ENCODE peak calls at places on chromosomes 12 and 14, in five cellular contexts. One of them, this sample, is unnamed.

GRCh38 chr14:54125109-54125508 is 168.5 kb upstream of the BMP4 start:
- DNase-seq in HCT116: no peak
- DNase-seq in adrenal gland: no peak
- DNase-seq in testis: no peak
- DNase-seq in IMR-90: no peak
- DNase-seq in this sample: no peak

GRCh38 chr12:78562358-78563205 is 302.0 kb upstream of the SYT1 start:
- DNase-seq in HCT116: peak; percentile 37
- DNase-seq in testis: no peak
- DNase-seq in adrenal gland: no peak
- DNase-seq in IMR-90: peak; percentile 2
- DNase-seq in this sample: no peak

GRCh38 chr12:132842449-132843045 is 13.9 kb upstream of the GOLGA3 start:
- DNase-seq in IMR-90: no peak
- DNase-seq in testis: no peak
- DNase-seq in HCT116: no peak
- DNase-seq in adrenal gland: no peak
- DNase-seq in this sample: no peak

GRCh38 chr12:42759622-42760273 is 170.2 kb upstream of the PRICKLE1 start:
- DNase-seq in testis: peak; percentile 83
- DNase-seq in HCT116: no peak
- DNase-seq in adrenal gland: peak; percentile 15
- DNase-seq in IMR-90: peak; percentile 77
- DNase-seq in this sample: peak; percentile 84

GRCh38 chr12:41014643-41015020 is 173.5 kb upstream of the PDZRN4 start:
- DNase-seq in HCT116: no peak
- DNase-seq in testis: no peak
- DNase-seq in adrenal gland: no peak
- DNase-seq in IMR-90: peak; percentile 0
- DNase-seq in this sample: no peak

GRCh38 chr12:16076553-16076952 is 165.4 kb downstream of the DERA start:
- DNase-seq in IMR-90: peak; percentile 2
- DNase-seq in adrenal gland: no peak
- DNase-seq in HCT116: peak; percentile 29
- DNase-seq in testis: no peak
- DNase-seq in this sample: no peak

GRCh38 chr12:43653917-43654316 is 101.9 kb upstream of the ADAMTS20 start:
- DNase-seq in HCT116: no peak
- DNase-seq in adrenal gland: no peak
- DNase-seq in IMR-90: no peak
- DNase-seq in testis: no peak
- DNase-seq in this sample: no peak

GRCh38 chr12:88556213-88556612 is 24.1 kb downstream of the KITLG start:
- DNase-seq in HCT116: no peak
- DNase-seq in adrenal gland: no peak
- DNase-seq in testis: no peak
- DNase-seq in IMR-90: no peak
- DNase-seq in this sample: no peak

DNA sequence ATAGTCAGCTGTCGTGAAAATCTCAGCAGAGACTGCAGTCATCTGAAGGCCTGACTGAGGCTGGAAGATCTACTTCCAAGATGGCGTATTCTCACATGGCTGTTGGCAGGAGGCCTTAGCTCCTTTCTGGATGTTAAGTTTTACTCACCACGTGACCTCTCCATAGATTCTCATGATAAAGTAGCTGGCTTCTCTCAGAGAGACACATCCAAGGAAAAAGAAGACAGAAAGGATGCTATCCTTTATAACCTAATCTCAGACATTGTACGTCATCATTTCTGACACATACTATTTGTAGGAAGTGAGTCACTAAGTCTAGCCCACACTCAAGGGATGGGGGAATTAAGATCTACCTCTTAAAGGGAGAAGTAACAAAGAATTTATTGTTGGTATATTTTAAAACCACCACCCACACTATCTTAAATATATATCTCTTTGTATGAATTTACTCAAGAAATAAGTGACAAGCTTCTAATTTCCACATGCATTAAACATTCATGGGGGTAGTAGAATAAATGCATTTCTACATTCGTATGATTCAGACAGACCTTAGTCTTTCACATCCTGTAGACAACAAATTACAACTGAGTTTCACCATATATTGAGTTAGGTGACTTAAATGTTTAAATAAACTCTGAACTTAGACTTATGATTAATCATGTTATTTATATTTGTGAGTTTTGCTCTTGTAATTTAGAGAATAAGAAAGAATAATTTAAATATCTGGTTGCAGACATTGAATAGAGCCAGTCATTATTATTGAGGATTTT is 411.0 kb downstream of the LRIG3 start:
- DNase-seq in adrenal gland: no peak
- DNase-seq in HCT116: no peak
- DNase-seq in IMR-90: peak; percentile 91
- DNase-seq in testis: no peak
- DNase-seq in this sample: no peak
- TF ChIP-seq POLR2A in adrenal gland: no peak
- TF ChIP-seq POLR2A in HCT116: no peak
- TF ChIP-seq POLR2A in IMR-90: peak; percentile 32
- TF ChIP-seq POLR2A in testis: no peak
- TF ChIP-seq POLR2A in this sample: no peak

DNA sequence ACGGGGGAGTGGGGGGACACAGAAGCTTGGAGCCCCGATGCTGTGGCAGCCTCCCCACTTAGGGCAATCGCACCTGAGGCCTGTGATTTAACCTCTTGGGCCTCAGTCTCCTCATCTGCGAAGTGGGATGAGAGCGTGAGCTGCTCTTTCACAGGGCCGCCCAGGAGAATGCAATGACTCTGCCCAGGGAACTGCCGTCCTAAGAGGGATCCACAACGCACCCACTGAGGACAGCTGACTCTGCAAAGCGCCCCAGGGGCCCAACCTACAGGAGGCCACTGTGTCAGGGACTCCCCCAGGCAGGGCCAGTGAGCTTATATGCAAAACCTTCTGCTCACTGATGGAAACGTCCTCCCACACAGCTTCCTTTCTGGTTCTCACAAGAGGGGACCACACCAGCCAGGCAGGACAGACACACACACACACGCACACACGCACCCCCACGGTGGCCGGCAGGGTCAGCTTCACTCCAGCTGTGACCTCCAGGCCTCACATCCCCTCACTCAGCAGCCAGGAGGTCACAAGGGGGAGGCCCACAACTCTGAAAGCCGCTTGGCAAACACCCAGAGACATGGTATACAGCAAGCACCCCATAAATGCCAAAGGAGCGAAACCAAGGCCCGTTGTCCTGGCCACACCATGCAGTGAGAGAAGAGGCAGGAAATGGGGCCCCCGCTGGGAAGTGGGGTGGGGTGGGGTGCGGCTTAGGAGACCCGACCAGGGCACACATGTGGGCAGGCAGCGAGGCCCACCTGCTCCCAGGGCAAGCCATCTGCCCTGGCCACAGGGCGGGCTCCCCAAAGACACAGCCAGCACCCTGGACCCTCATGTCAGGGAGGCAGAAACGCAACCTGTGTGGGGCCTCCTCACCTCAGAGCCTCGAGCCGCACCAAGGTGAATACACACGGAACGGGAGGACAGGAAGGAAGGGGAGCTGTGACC is 73.3 kb downstream of the NCOR2 start:
- DNase-seq in adrenal gland: no peak
- DNase-seq in IMR-90: no peak
- DNase-seq in HCT116: no peak
- DNase-seq in testis: no peak
- DNase-seq in this sample: no peak
- H3K27ac ChIP-seq in adrenal gland: no peak overlapping the region
- H3K27ac ChIP-seq in IMR-90: no peak overlapping the region
- H3K27ac ChIP-seq in HCT116: no peak overlapping the region
- H3K27ac ChIP-seq in testis: no peak overlapping the region
- H3K27ac ChIP-seq in this sample: no peak overlapping the region

GRCh38 chr14:67241416-67242362 is at the start of gene PALS1:
- DNase-seq in testis: peak; percentile 59
- DNase-seq in adrenal gland: no peak
- DNase-seq in HCT116: peak; percentile 53
- DNase-seq in IMR-90: peak; percentile 88
- DNase-seq in this sample: no peak
- TF ChIP-seq POLR2A in testis: no peak
- TF ChIP-seq POLR2A in adrenal gland: peak; percentile 78
- TF ChIP-seq POLR2A in HCT116: no peak
- TF ChIP-seq POLR2A in IMR-90: peak; percentile 86
- TF ChIP-seq POLR2A in this sample: no peak

GRCh38 chr14:95229749-95230148 is 72.4 kb upstream of the DICER1 start:
- DNase-seq in HCT116: no peak
- DNase-seq in IMR-90: no peak
- DNase-seq in adrenal gland: no peak
- DNase-seq in testis: no peak
- DNase-seq in this sample: no peak
- H3K27ac ChIP-seq in HCT116: no peak overlapping the region
- H3K27ac ChIP-seq in IMR-90: no peak overlapping the region
- H3K27ac ChIP-seq in adrenal gland: no peak overlapping the region
- H3K27ac ChIP-seq in testis: no peak overlapping the region
- H3K27ac ChIP-seq in this sample: no peak overlapping the region

GRCh38 chr14:73955674-73956073 is 5.6 kb downstream of the COQ6 start:
- DNase-seq in testis: no peak
- DNase-seq in IMR-90: no peak
- DNase-seq in adrenal gland: no peak
- DNase-seq in HCT116: no peak
- DNase-seq in this sample: no peak

GRCh38 chr14:73953731-73954130 is 3.6 kb downstream of the COQ6 start:
- DNase-seq in adrenal gland: no peak
- DNase-seq in testis: no peak
- DNase-seq in HCT116: no peak
- DNase-seq in IMR-90: no peak
- DNase-seq in this sample: no peak

GRCh38 chr14:73944432-73945158 is 5.3 kb downstream of the FAM161B start:
- DNase-seq in adrenal gland: peak; percentile 50
- DNase-seq in testis: no peak
- DNase-seq in IMR-90: no peak
- DNase-seq in HCT116: no peak
- DNase-seq in this sample: no peak

GRCh38 chr14:73945159-73945670 is 4.7 kb downstream of the FAM161B start:
- DNase-seq in testis: no peak
- DNase-seq in HCT116: no peak
- DNase-seq in adrenal gland: no peak
- DNase-seq in IMR-90: no peak
- DNase-seq in this sample: no peak

DNA sequence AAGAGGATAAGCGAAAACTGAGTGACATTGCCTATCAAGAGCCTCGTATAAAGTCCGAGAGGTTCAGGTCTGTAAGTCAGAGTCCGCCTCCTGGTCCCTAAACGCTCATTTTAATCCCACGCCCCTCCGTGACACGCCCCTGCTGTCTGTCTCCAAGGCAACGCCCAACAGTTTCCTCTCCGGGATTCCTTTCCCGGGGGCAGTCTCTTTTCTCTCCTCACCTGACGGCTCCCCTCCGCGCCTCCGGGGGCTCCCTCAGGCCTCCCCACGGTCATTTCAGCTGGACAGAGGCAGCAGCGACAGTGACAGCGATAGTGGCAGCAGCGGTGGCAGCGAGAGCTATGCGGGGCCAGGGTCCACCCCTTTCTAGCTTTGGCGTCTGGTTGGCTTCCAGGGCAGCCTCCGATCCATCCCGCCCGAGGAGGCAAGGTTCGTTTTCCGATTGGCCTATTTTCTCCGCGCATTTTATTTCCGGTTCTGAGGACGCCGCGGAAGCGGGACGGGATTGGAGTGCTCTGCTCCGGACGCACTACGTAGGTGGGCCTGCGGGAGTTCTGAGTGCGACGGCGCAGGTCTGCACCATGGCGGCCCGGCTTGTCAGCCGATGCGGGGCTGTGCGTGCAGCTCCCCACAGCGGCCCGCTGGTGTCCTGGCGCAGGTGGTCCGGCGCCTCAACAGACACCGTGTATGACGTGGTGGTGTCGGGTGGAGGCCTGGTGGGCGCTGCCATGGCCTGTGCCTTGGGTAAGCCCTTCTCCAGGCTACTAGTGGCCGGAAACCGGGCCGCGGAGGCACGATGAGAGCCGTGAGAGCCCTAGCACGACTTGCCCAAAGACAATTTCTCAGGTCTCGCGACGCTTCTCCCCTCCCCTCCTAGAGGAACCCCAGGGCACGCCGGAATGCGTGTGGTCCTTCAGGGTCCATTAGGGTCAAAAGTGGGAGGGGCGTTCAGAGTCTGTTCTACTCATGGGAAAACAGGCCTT is at the start of the genes COQ6 and FAM161B:
- DNase-seq in testis: peak; percentile 97
- DNase-seq in HCT116: peak; percentile 97
- DNase-seq in adrenal gland: peak; percentile 94
- DNase-seq in IMR-90: peak; percentile 96
- DNase-seq in this sample: peak; percentile 95
- TF ChIP-seq POLR2A in testis: no peak
- TF ChIP-seq POLR2A in HCT116: no peak
- TF ChIP-seq POLR2A in adrenal gland: peak; percentile 98
- TF ChIP-seq POLR2A in IMR-90: peak; percentile 93
- TF ChIP-seq POLR2A in this sample: no peak